ENCODE peak calls at places on chromosomes 13 and 19, in ten cellular contexts. E, W, R, Y, U, X, F, L, Z and K are unnamed samples.

GRCh38 chr19:40452016-40452415 is 7.9 kb upstream of the SERTAD3 start:
- DNase-seq in X (no peak), U (no peak), Z (no peak), R (no peak), W (no peak), L (no peak), Y (no peak), F (no peak), E (no peak), K (no peak)

GRCh38 chr19:48635966-48636858 is 967 bp downstream of the DBP start:
- DNase-seq in W (no peak), X (no peak), L (no peak), U (no peak), Z (no peak), E (no peak), Y (no peak), F (peak; percentile 24), R (no peak), K (peak; percentile 51)

GRCh38 chr13:79775830-79776229 is 294.9 kb downstream of the NDFIP2 start:
- DNase-seq in E (no peak), W (no peak), R (peak; percentile 18), X (peak; percentile 47), Y (no peak), F (no peak), U (no peak), L (no peak), Z (peak; percentile 26), K (peak; percentile 5)

GRCh38 chr19:30895946-30896345 is 453.3 kb downstream of the TSHZ3 start:
- DNase-seq in W (no peak), Z (no peak), Y (no peak), U (no peak), F (no peak), E (no peak), R (no peak), L (no peak), X (no peak), K (no peak)

GRCh38 chr19:58181902-58182576 is 822 bp upstream of the ZNF274 start:
- DNase-seq in W (peak; percentile 21), E (peak; percentile 44), F (peak; percentile 24), X (no peak), L (peak; percentile 66), R (peak; percentile 57), Y (peak; percentile 47), U (peak; percentile 30), Z (peak; percentile 12), K (peak; percentile 25)

GRCh38 chr13:97986841-97987240 is 33.4 kb downstream of the IPO5 start:
- DNase-seq in L (no peak), E (no peak), Z (no peak), F (no peak), Y (no peak), U (no peak), W (no peak), X (no peak), R (no peak), K (no peak)

GRCh38 chr13:39415403-39415802 is 187.6 kb downstream of the LHFPL6 start:
- DNase-seq in Y (no peak), U (peak; percentile 60), F (no peak), W (no peak), L (no peak), E (no peak), R (peak; percentile 24), X (peak; percentile 16), Z (peak; percentile 47), K (peak; percentile 39)

GRCh38 chr19:18174983-18175382 is 1.4 kb downstream of the IFI30 start:
- DNase-seq in X (no peak), Y (no peak), Z (no peak), U (no peak), E (no peak), F (no peak), L (no peak), W (no peak), R (no peak), K (no peak)

GRCh38 chr19:18450934-18451836 is 13.3 kb upstream of the ISYNA1 start:
- DNase-seq in E (peak; percentile 29), Z (peak; percentile 96), X (peak; percentile 88), W (peak; percentile 75), U (peak; percentile 91), L (peak; percentile 84), R (no peak), F (peak; percentile 86), Y (peak; percentile 82), K (peak; percentile 79)

GRCh38 chr13:78976696-78977095 is 317.7 kb upstream of the OBI1 start:
- DNase-seq in E (no peak), R (no peak), L (no peak), W (no peak), U (no peak), Y (no peak), Z (no peak), F (no peak), X (no peak), K (no peak)

GRCh38 chr13:101397742-101398141 is 18.6 kb downstream of the NALCN start:
- DNase-seq in U (no peak), X (no peak), W (no peak), R (no peak), E (no peak), L (peak; percentile 71), F (no peak), Y (no peak), Z (no peak), K (no peak)

GRCh38 chr13:23160241-23161175 is 20.3 kb upstream of the SGCG start:
- DNase-seq in E (no peak), L (no peak), W (no peak), R (no peak), Z (no peak), U (no peak), X (no peak), Y (no peak), F (no peak), K (peak; percentile 8)

GRCh38 chr13:53020764-53021332 is 7.8 kb upstream of the OLFM4 start:
- DNase-seq in W (no peak), E (no peak), X (no peak), Y (no peak), U (no peak), L (no peak), Z (no peak), R (no peak), F (no peak), K (no peak)

GRCh38 chr13:24218977-24219376 is 58.5 kb downstream of the SPATA13 start:
- DNase-seq in F (no peak), Z (no peak), L (no peak), W (no peak), X (no peak), R (no peak), Y (no peak), U (no peak), E (no peak), K (no peak)

GRCh38 chr19:56837004-56837403 is 3.5 kb downstream of the PEG3 start:
- DNase-seq in Y (no peak), Z (no peak), F (no peak), R (no peak), X (peak; percentile 20), L (no peak), U (no peak), E (no peak), W (no peak), K (no peak)

GRCh38 chr13:100363351-100363750 is 225.2 kb downstream of the GGACT start:
- DNase-seq in R (peak; percentile 24), F (no peak), Y (no peak), Z (no peak), L (peak; percentile 18), E (no peak), U (no peak), X (no peak), W (no peak), K (no peak)

GRCh38 chr19:16285769-16286564 is 38.7 kb upstream of the KLF2 start:
- DNase-seq in R (peak; percentile 11), X (no peak), Z (no peak), F (no peak), Y (no peak), U (peak; percentile 28), L (no peak), W (no peak), E (no peak), K (peak; percentile 80)

GRCh38 chr13:27679396-27679795 is 57.7 kb downstream of the POLR1D start:
- DNase-seq in R (no peak), Z (no peak), X (no peak), E (no peak), Y (no peak), L (no peak), U (no peak), F (no peak), W (no peak), K (no peak)

GRCh38 chr13:36841411-36841810 is 22.4 kb downstream of the RFXAP start:
- DNase-seq in W (no peak), Z (no peak), U (no peak), L (no peak), Y (no peak), X (no peak), E (no peak), F (no peak), R (peak; percentile 19), K (no peak)

GRCh38 chr13:24709186-24709913 is 29.1 kb downstream of the ATP12A start:
- DNase-seq in Y (peak; percentile 49), W (peak; percentile 23), U (no peak), F (peak; percentile 38), E (no peak), Z (no peak), L (no peak), R (no peak), X (no peak), K (no peak)

GRCh38 chr19:20051841-20052768 is 12.8 kb upstream of the ZNF682 start:
- DNase-seq in Z (peak; percentile 90), U (peak; percentile 93), F (peak; percentile 43), W (peak; percentile 27), X (peak; percentile 98), L (peak; percentile 26), Y (peak; percentile 47), E (peak; percentile 91), R (peak; percentile 87), K (peak; percentile 85)

GRCh38 chr13:94345374-94346195 is 133.9 kb downstream of the DCT start:
- DNase-seq in X (no peak), E (no peak), Z (no peak), L (no peak), Y (no peak), U (no peak), R (peak; percentile 67), W (no peak), F (no peak), K (peak; percentile 59)

GRCh38 chr19:55711719-55712118 is 26.5 kb downstream of the NLRP9 start:
- DNase-seq in Y (no peak), E (no peak), R (no peak), Z (no peak), L (no peak), U (no peak), X (no peak), F (no peak), W (no peak), K (no peak)

GRCh38 chr13:110712081-110712848 is 1.2 kb upstream of the ING1 start:
- DNase-seq in Y (peak; percentile 81), F (peak; percentile 88), Z (peak; percentile 80), W (peak; percentile 90), E (peak; percentile 76), X (peak; percentile 88), L (peak; percentile 93), R (peak; percentile 89), U (peak; percentile 87), K (peak; percentile 94)

GRCh38 chr13:33188093-33188882 is 97.3 kb downstream of the STARD13 start:
- DNase-seq in X (no peak), L (no peak), W (no peak), E (no peak), F (no peak), R (no peak), U (no peak), Y (no peak), Z (no peak), K (no peak)

GRCh38 chr19:35879770-35880317 is 11.5 kb downstream of the APLP1 start:
- DNase-seq in Y (peak; percentile 60), U (peak; percentile 93), X (peak; percentile 98), Z (peak; percentile 94), R (peak; percentile 56), W (peak; percentile 52), E (peak; percentile 78), L (peak; percentile 96), F (peak; percentile 60), K (no peak)

GRCh38 chr19:28307460-28307859 is 905.5 kb downstream of the UQCRFS1 start:
- DNase-seq in L (no peak), W (no peak), X (no peak), R (no peak), Z (no peak), F (no peak), U (no peak), E (no peak), Y (no peak), K (no peak)

GRCh38 chr13:45882626-45883025 is 31.1 kb upstream of the SIAH3 start:
- DNase-seq in R (no peak), E (no peak), F (no peak), X (no peak), Z (no peak), U (no peak), L (no peak), W (no peak), Y (no peak), K (no peak)